ENCODE peak calls at places on chromosome 5, in seven cellular contexts. K is CD4-positive, alpha-beta T cell; N is omental fat pad; G is CD8-positive, alpha-beta T cell; P is fibroblast of the aortic adventitia; O is AG09309; X is mucosa of descending colon. V is an unnamed sample.

GRCh38 chr5:75482482-75482881 is 28.9 kb downstream of the CERT1 start:
- DNase-seq in G (no peak), P (no peak), O (no peak), K (no peak), N (no peak), X (no peak), V (no peak)

GRCh38 chr5:15807248-15807647 is 307.3 kb downstream of the FBXL7 start:
- DNase-seq in N (no peak), G (no peak), X (no peak), O (no peak), P (peak), K (no peak), V (no peak)

GRCh38 chr5:103476776-103477175 is 85.8 kb downstream of the NUDT12 start:
- DNase-seq in O (no peak), X (no peak), G (no peak), K (no peak), P (no peak), N (no peak), V (no peak)

GRCh38 chr5:173324115-173325001 is 3.9 kb downstream of the STC2 start:
- DNase-seq in N (no peak), O (no peak), G (no peak), K (no peak), P (peak), X (peak), V (no peak)

GRCh38 chr5:139565411-139566305 is 4.5 kb downstream of the UBE2D2 start:
- DNase-seq in G (peak), P (peak), X (no peak), K (peak), N (no peak), O (no peak), V (no peak)

GRCh38 chr5:42500003-42500599 is 76.9 kb downstream of the GHR start:
- DNase-seq in O (no peak), P (no peak), X (no peak), K (no peak), N (no peak), G (no peak), V (no peak)

GRCh38 chr5:140481758-140482157 is 65.7 kb upstream of the EIF4EBP3 start:
- DNase-seq in G (no peak), O (peak), P (peak), N (no peak), K (no peak), X (no peak), V (no peak)

GRCh38 chr5:138336952-138337684 is 948 bp upstream of the FAM53C start:
- DNase-seq in G (peak), N (peak), K (no peak), P (no peak), X (peak), O (no peak), V (no peak)

GRCh38 chr5:6056280-6056679 is 322.1 kb downstream of the MED10 start:
- DNase-seq in K (no peak), O (no peak), N (no peak), X (no peak), P (no peak), G (no peak), V (no peak)

DNA sequence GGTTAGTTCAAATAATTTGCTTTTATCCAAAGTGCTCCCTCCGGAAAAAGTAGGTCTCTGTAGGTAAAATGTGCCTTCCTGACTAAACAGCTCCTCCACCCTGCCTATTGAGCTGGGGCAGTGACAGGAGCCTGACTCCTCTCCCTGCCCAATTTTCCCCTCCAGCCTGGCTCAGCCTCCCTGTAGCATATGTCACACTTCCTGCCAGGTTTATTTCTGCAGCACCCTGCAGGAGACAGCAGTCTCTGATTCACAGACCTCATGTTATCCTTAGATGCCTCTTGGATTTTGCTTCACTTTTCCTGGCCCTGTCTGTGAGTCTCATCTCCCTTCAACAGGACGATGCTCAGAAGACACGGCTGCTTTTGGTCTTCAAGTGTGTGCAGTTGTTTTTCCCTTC is 33.5 kb downstream of the SLC36A1 start:
- DNase-seq in K (no peak), G (no peak), X (no peak), O (peak), N (no peak), P (peak), V (no peak)
- TF ChIP-seq CTCF in K (no peak), G (no peak), X (no peak), O (no peak), N (no peak), P (no peak), V (no peak)

DNA sequence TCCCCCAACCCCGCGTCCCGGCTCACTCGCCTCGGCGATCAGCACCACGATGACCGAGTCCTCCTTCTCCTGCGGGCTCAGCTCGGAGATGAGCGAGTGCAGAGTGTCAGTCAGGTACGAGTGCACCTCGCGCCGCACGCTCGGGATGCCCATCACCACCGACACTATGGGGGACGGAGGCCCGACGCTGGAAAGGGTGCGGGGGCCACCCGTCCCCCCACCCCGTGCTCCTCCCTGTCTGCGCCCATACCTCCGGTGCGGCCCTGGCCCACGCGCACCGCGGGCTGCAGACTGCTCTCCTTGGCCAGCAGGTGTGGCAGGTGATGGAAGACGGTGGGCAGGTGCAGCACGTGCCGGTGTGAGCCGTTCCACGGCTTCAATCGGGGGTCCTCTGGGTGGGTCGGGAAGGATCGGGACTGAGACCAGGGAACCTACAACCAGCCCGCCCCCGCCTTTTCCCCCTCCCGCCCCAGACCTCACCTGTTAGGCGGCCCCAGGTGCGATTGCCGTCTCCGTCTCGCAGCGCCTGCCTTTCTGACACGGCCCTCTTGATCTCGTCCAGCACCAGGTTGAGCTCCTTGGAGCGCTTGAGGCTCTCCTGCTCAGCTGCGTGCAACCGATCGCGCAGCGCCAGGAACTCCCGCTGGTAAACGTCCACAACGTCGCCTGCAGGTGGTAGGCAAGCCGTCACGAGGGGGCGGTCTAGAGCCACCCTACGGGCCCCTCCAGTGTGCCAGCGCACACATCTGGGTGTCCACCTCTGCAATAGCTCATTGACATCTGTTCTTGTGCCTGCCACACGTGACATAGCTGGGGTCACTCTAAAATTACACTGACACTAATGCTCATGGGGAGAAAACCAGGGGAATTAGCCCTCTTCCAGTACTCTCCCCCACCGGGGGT is 5.1 kb downstream of the MGAT4B start:
- DNase-seq in P (peak), K (peak), O (no peak), N (no peak), G (peak), X (peak), V (peak)
- TF ChIP-seq CTCF in P (peak), K (peak), O (peak), N (no peak), G (peak), X (peak), V (peak)

DNA sequence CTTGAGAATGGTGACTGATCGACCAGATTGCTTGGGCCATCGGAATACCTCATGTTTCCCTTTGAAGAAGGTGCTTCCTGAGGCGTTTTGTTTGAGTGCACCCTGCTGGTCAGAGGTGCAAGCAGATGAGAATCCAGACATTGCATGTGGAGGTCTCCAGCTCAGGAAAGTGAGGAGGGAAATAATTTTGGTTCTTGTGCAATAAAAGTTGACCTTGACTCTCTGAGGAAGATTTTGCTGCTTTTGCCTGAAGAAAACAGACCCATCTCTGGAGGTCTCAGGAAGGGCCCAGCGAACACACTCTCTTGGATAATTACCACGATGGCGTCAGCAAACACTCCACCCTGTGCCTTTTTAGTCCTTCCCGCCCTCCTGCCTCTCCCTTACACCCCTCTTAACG is 69.7 kb downstream of the GRAMD2B start:
- DNase-seq in O (no peak), X (no peak), K (no peak), G (no peak), N (no peak), P (no peak), V (no peak)
- TF ChIP-seq CTCF in O (peak), X (no peak), K (no peak), G (no peak), N (no peak), P (peak), V (no peak)

DNA sequence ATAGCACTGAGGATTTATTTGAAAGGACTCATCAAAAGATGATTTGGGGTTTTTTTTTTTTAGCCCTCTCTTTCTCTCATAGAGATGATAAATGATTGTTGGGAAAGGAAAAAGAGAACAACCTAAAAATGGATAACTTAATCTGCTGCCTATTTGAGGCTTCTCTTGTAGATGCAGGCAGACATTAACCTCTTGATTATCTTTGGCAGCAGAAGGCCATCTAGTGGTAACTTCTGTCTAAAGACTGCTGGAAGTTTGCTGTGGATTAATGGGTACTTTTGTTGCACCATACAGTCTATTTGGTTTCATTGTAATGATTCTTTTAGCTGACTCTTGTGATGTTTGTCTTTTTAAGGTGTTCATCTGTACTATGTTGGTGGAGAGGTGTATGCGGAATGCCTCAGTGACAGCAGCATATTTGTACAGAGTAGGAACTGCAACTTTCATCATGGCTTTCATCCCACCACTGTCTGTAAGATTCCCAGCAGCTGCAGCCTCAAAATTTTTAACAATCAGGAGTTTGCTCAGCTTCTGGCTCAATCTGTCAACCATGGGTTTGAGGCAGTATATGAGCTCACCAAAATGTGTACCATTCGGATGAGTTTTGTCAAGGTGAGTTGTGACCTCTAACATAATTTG is 18.8 kb downstream of the SMIM32 start:
- DNase-seq in P (peak), N (no peak), O (peak), K (no peak), X (no peak), G (no peak), V (no peak)
- TF ChIP-seq CTCF in P (peak), N (no peak), O (peak), K (no peak), X (no peak), G (no peak), V (peak)

GRCh38 chr5:167709625-167710024 is 581.8 kb upstream of the WWC1 start:
- DNase-seq in X (no peak), P (no peak), N (no peak), O (no peak), K (no peak), G (no peak), V (no peak)
- TF ChIP-seq CTCF in X (no peak), P (no peak), N (no peak), O (no peak), K (no peak), G (no peak), V (no peak)

GRCh38 chr5:136374003-136374402 is 8.7 kb upstream of the TRPC7 start:
- DNase-seq in P (peak), O (no peak), N (no peak), K (no peak), X (no peak), G (no peak), V (no peak)
- TF ChIP-seq CTCF in P (peak), O (peak), N (no peak), K (no peak), X (no peak), G (no peak), V (no peak)

GRCh38 chr5:167964529-167964928 is 326.9 kb upstream of the WWC1 start:
- DNase-seq in N (no peak), X (no peak), O (no peak), K (no peak), P (no peak), G (no peak), V (no peak)
- TF ChIP-seq CTCF in N (no peak), X (no peak), O (peak), K (no peak), P (no peak), G (no peak), V (no peak)

GRCh38 chr5:76606665-76607064 is 16.5 kb downstream of the F2RL2 start:
- DNase-seq in N (no peak), K (no peak), P (no peak), O (no peak), X (no peak), G (no peak), V (no peak)

GRCh38 chr5:76601470-76601869 is 21.7 kb downstream of the F2RL2 start:
- DNase-seq in X (no peak), K (no peak), O (no peak), P (peak), N (no peak), G (no peak), V (no peak)

GRCh38 chr5:76607353-76607871 is 15.8 kb downstream of the F2RL2 start:
- DNase-seq in P (peak), X (no peak), K (no peak), G (no peak), N (no peak), O (no peak), V (no peak)

GRCh38 chr5:76604838-76605237 is 18.4 kb downstream of the F2RL2 start:
- DNase-seq in O (no peak), K (no peak), P (peak), N (no peak), G (no peak), X (no peak), V (no peak)

GRCh38 chr5:76602094-76602726 is 21.0 kb downstream of the F2RL2 start:
- DNase-seq in P (peak), K (no peak), X (no peak), G (no peak), O (no peak), N (no peak), V (no peak)
- TF ChIP-seq CTCF in P (peak), K (no peak), X (no peak), G (no peak), O (peak), N (no peak), V (no peak)

GRCh38 chr5:61370496-61370895 is 38.4 kb downstream of the ZSWIM6 start:
- DNase-seq in G (no peak), N (no peak), X (no peak), K (no peak), P (no peak), O (no peak), V (no peak)
- TF ChIP-seq CTCF in G (no peak), N (no peak), X (no peak), K (no peak), P (no peak), O (no peak), V (no peak)